ENCODE peak calls at places on chromosomes 6 and 20, in eight cellular contexts. Z is HCT116, C is nephron progenitor cell, A is BJ, V is neural crest cell, K is GM20000, X is left lung, I is Caco-2. Y is an unnamed sample.

GRCh38 chr6:73389854-73390253 is 4.8 kb upstream of the DDX43 start:
- DNase-seq in Z (no peak), C (no peak), A (no peak), V (no peak), K (no peak), X (no peak), I (no peak), Y (no peak)

GRCh38 chr6:117267766-117268534 is 2.6 kb downstream of the VGLL2 start:
- DNase-seq in Z (no peak), C (peak), A (no peak), V (no peak), K (peak), X (no peak), I (no peak), Y (no peak)

GRCh38 chr6:12892201-12892600 is 175.6 kb downstream of the PHACTR1 start:
- DNase-seq in Z (no peak), C (no peak), A (no peak), V (no peak), K (no peak), X (no peak), I (no peak), Y (no peak)

GRCh38 chr6:107458687-107459282 is 579 bp downstream of the PDSS2 start:
- DNase-seq in Z (no peak), C (no peak), A (no peak), V (no peak), K (peak), X (peak), I (peak), Y (no peak)

GRCh38 chr6:10478187-10479040 is 42.7 kb upstream of the GCNT2 start:
- DNase-seq in Z (peak), C (no peak), A (no peak), V (peak), K (peak), X (no peak), I (peak), Y (no peak)

GRCh38 chr6:24504642-24505586 is 10.1 kb downstream of the ALDH5A1 start:
- DNase-seq in Z (no peak), C (no peak), A (no peak), V (no peak), K (no peak), X (peak), I (peak), Y (no peak)

GRCh38 chr6:24905485-24905884 is 30.3 kb downstream of the RIPOR2 start:
- DNase-seq in Z (no peak), C (no peak), A (no peak), V (no peak), K (no peak), X (no peak), I (no peak), Y (no peak)

GRCh38 chr20:17995967-17996819 is 27.4 kb downstream of the MGME1 start:
- DNase-seq in Z (peak), C (no peak), A (peak), V (no peak), K (peak), X (no peak), I (peak), Y (no peak)

GRCh38 chr6:146598785-146599405 is at the start of gene ADGB:
- DNase-seq in Z (no peak), C (peak), A (peak), V (peak), K (no peak), X (peak), I (peak), Y (no peak)

GRCh38 chr20:45919536-45919933 is 7.6 kb upstream of the PLTP start:
- DNase-seq in Z (no peak), C (no peak), A (no peak), V (no peak), K (no peak), X (peak), I (no peak), Y (no peak)

GRCh38 chr6:37048851-37049734 is 43.6 kb downstream of the FGD2 start:
- DNase-seq in Z (no peak), C (no peak), A (peak), V (no peak), K (peak), X (peak), I (no peak), Y (peak)

GRCh38 chr6:168570211-168570610 is 129.2 kb downstream of the SMOC2 start:
- DNase-seq in Z (no peak), C (no peak), A (no peak), V (no peak), K (no peak), X (no peak), I (no peak), Y (no peak)

GRCh38 chr6:4486543-4487319 is 289.5 kb upstream of the CDYL start:
- DNase-seq in Z (no peak), C (no peak), A (no peak), V (no peak), K (no peak), X (no peak), I (no peak), Y (no peak)

GRCh38 chr20:19451591-19452295 is 239.3 kb downstream of the SLC24A3 start:
- DNase-seq in Z (no peak), C (no peak), A (no peak), V (no peak), K (peak), X (no peak), I (no peak), Y (no peak)

GRCh38 chr6:66731310-66731709 is 1024.3 kb upstream of the EYS start:
- DNase-seq in Z (no peak), C (no peak), A (no peak), V (no peak), K (no peak), X (no peak), I (no peak), Y (no peak)

GRCh38 chr6:41374618-41375590 is 39.5 kb downstream of the NCR2 start:
- DNase-seq in Z (no peak), C (peak), A (no peak), V (no peak), K (no peak), X (no peak), I (no peak), Y (no peak)

GRCh38 chr20:46388201-46388836 is 18.1 kb downstream of the ELMO2 start:
- DNase-seq in Z (no peak), C (no peak), A (no peak), V (no peak), K (no peak), X (no peak), I (no peak), Y (no peak)

GRCh38 chr6:112636650-112637260 is 289.6 kb downstream of the RFPL4B start:
- DNase-seq in Z (no peak), C (no peak), A (no peak), V (no peak), K (no peak), X (no peak), I (no peak), Y (peak)

GRCh38 chr6:110295451-110296145 is 62.6 kb downstream of the METTL24 start:
- DNase-seq in Z (no peak), C (no peak), A (no peak), V (no peak), K (no peak), X (no peak), I (no peak), Y (no peak)

GRCh38 chr20:3934628-3935027 is 45.4 kb downstream of the PANK2 start:
- DNase-seq in Z (no peak), C (no peak), A (no peak), V (no peak), K (no peak), X (no peak), I (no peak), Y (no peak)

GRCh38 chr6:128463942-128464341 is 56.5 kb downstream of the PTPRK start:
- DNase-seq in Z (no peak), C (no peak), A (peak), V (no peak), K (no peak), X (no peak), I (no peak), Y (no peak)

GRCh38 chr6:154995241-154996162 is at the start of gene TIAM2:
- DNase-seq in Z (no peak), C (peak), A (no peak), V (peak), K (peak), X (no peak), I (peak), Y (no peak)

GRCh38 chr6:154498340-154498934 is 12.0 kb downstream of the CNKSR3 start:
- DNase-seq in Z (no peak), C (no peak), A (no peak), V (no peak), K (no peak), X (no peak), I (no peak), Y (no peak)

GRCh38 chr20:17647391-17648305 is 34.4 kb downstream of the RRBP1 start:
- DNase-seq in Z (no peak), C (no peak), A (no peak), V (no peak), K (no peak), X (peak), I (no peak), Y (no peak)

GRCh38 chr6:16494781-16495180 is 256.4 kb downstream of the GMPR start:
- DNase-seq in Z (no peak), C (no peak), A (no peak), V (no peak), K (peak), X (no peak), I (no peak), Y (no peak)

GRCh38 chr6:120903836-120904235 is 430.4 kb downstream of the TBC1D32 start:
- DNase-seq in Z (no peak), C (no peak), A (no peak), V (no peak), K (no peak), X (no peak), I (peak), Y (no peak)

GRCh38 chr6:148221580-148221979 is 121.1 kb upstream of the SASH1 start:
- DNase-seq in Z (no peak), C (no peak), A (no peak), V (no peak), K (no peak), X (no peak), I (no peak), Y (no peak)

GRCh38 chr20:13824459-13824858 is 39.6 kb downstream of the NDUFAF5 start:
- DNase-seq in Z (no peak), C (no peak), A (no peak), V (no peak), K (no peak), X (no peak), I (no peak), Y (no peak)

GRCh38 chr6:2731281-2731909 is 19.3 kb downstream of the MYLK4 start:
- DNase-seq in Z (no peak), C (no peak), A (no peak), V (no peak), K (no peak), X (no peak), I (peak), Y (no peak)

GRCh38 chr6:163652328-163652727 is 237.8 kb downstream of the QKI start:
- DNase-seq in Z (no peak), C (no peak), A (no peak), V (no peak), K (no peak), X (no peak), I (no peak), Y (no peak)

GRCh38 chr6:151716446-151717047 is 90.9 kb upstream of the ESR1 start:
- DNase-seq in Z (no peak), C (peak), A (no peak), V (no peak), K (no peak), X (no peak), I (peak), Y (no peak)

GRCh38 chr6:149888113-149888512 is 9.8 kb downstream of the RAET1E start:
- DNase-seq in Z (no peak), C (no peak), A (no peak), V (no peak), K (no peak), X (no peak), I (no peak), Y (no peak)

GRCh38 chr20:59147197-59147596 is 16.4 kb upstream of the ZNF831 start:
- DNase-seq in Z (no peak), C (no peak), A (no peak), V (no peak), K (no peak), X (no peak), I (no peak), Y (no peak)

DNA sequence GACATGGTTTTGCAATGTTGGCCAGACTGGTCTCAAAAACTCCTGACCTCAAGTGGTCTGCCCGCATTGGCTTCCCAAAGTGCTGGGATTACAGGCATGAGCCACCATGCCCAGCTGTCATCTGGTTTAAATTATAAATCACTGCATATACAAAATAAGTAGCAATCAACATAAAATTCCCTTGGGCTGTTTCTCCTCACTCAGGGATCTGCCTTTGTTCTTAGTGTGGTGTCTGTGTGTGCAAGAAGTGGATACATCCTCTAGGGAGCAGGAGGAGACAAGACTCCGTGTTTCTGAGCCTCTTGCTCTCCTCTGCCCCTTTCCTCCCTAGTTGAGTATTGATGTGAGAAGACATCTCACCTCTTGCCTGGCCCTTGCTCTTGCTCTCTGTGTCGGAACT is 65.2 kb upstream of the ADGRF4 start:
- DNase-seq in Z (no peak), C (no peak), A (no peak), V (no peak), K (no peak), X (no peak), I (peak), Y (no peak)
- TF ChIP-seq CTCF in Z (peak), C (no peak), A (no peak), V (no peak), K (peak), X (no peak), I (peak), Y (no peak)

GRCh38 chr20:63520594-63520938 is at the start of gene PPDPF:
- DNase-seq in Z (no peak), C (peak), A (no peak), V (peak), K (peak), X (peak), I (no peak), Y (no peak)
- TF ChIP-seq CTCF in Z (no peak), C (no peak), A (no peak), V (no peak), K (no peak), X (no peak), I (no peak), Y (no peak)

DNA sequence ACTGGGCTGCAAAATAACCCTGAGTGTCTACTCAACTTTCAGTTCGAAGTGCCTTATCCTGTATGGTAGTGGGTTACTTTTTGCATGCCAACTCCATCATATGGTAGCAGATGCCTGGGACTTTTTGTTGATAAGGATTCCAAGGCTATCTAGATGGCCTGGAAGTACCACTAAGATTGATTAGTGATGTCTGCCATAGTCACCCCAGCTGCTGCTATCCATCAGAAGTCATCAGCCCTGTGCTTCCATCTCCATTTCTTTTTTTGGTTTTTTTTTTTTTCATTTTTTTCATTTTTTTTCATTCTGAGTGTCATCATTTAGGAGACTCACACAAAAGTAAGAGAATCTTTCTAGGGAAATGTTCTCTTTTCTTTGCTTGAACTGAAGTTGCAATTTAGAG is 217.4 kb upstream of the PLCB4 start:
- DNase-seq in Z (no peak), C (no peak), A (no peak), V (no peak), K (no peak), X (no peak), I (no peak), Y (no peak)
- TF ChIP-seq CTCF in Z (no peak), C (no peak), A (no peak), V (no peak), K (no peak), X (no peak), I (no peak), Y (no peak)

DNA sequence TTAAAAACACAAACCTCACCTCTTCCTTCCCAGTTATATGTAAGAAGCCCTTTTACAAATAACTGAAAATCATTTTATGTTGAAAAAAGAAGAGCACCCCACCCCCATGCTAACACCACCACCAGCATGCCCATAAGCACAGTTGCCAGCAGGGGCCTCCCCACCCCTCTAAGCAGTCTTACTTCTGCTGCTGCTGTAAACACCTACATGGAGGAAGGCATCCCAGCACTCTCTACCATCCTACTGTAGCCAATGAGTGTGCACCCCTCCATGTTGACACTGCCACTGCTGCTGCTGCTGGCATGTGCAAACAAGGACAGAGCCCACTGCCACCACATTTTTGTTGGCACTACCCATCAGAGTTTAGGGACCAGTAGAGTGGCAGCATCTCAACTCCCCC is 49.6 kb upstream of the PHIP start:
- DNase-seq in Z (no peak), C (no peak), A (no peak), V (no peak), K (no peak), X (no peak), I (peak), Y (no peak)
- TF ChIP-seq CTCF in Z (no peak), C (no peak), A (no peak), V (no peak), K (no peak), X (no peak), I (peak), Y (no peak)

DNA sequence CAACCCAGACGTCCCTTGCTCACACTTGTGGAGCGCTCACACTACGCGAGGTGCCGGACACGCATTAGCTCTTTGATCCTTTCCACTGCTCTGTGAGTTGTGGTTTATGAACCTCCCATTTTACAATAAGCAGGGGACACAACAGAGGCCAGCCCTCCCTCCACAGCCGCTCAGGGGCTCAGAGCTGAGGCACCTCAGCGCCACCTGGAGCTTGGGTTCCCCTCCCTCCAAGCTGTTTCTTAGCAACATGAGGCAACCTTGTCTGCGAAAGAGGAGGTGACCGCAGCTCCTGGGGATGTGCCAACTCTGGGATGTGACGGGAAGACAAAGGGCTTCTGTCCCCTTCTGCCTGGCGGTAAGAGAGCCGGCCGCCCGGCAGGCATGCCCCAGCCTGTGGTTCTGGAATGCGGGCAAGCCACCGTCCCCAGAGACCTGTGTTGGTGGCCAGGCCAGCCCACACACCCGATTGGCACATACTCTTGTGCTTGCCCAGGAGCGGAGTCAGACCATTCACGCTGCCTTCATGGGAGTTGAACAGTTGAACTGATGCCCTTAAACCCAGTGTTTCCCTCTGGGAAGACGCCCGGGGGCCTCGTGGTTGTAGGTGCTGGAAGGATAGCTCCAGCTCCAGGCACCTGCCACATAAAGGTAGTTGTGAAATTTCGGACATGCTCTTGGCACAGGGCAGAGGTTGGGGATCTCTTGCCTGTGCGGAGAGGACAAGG is 44.5 kb downstream of the RBM38 start:
- DNase-seq in Z (peak), C (no peak), A (no peak), V (no peak), K (peak), X (peak), I (peak), Y (no peak)
- TF ChIP-seq CTCF in Z (no peak), C (no peak), A (no peak), V (no peak), K (peak), X (no peak), I (peak), Y (no peak)

GRCh38 chr6:21633511-21634109 is 40.1 kb downstream of the SOX4 start:
- DNase-seq in Z (no peak), C (no peak), A (no peak), V (no peak), K (no peak), X (no peak), I (no peak), Y (no peak)

GRCh38 chr6:21625642-21626041 is 32.1 kb downstream of the SOX4 start:
- DNase-seq in Z (no peak), C (no peak), A (no peak), V (no peak), K (no peak), X (no peak), I (no peak), Y (no peak)

GRCh38 chr6:21626756-21627155 is 33.2 kb downstream of the SOX4 start:
- DNase-seq in Z (no peak), C (no peak), A (no peak), V (no peak), K (no peak), X (no peak), I (no peak), Y (no peak)

DNA sequence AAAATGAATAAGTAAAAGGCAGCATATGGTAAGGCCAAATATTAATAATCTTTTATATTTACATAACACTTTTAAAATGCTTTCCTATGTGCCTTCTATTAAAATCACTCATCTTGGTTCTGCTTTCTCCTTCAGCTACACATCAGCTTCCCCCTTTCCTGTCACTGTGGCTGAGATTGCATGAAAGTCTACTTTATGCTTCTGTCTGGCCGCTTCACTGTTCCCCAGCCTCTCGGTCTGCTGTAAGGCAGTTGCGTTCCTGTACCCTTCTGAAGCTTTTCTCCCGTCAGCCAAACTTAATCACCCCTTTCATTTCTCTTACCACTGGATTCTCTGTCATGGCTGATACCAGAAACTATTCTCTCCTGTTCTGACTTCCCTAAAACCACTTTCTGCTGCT is 34.6 kb downstream of the SOX4 start:
- DNase-seq in Z (no peak), C (no peak), A (no peak), V (no peak), K (no peak), X (no peak), I (no peak), Y (no peak)
- TF ChIP-seq CTCF in Z (no peak), C (no peak), A (no peak), V (no peak), K (no peak), X (no peak), I (no peak), Y (no peak)

DNA sequence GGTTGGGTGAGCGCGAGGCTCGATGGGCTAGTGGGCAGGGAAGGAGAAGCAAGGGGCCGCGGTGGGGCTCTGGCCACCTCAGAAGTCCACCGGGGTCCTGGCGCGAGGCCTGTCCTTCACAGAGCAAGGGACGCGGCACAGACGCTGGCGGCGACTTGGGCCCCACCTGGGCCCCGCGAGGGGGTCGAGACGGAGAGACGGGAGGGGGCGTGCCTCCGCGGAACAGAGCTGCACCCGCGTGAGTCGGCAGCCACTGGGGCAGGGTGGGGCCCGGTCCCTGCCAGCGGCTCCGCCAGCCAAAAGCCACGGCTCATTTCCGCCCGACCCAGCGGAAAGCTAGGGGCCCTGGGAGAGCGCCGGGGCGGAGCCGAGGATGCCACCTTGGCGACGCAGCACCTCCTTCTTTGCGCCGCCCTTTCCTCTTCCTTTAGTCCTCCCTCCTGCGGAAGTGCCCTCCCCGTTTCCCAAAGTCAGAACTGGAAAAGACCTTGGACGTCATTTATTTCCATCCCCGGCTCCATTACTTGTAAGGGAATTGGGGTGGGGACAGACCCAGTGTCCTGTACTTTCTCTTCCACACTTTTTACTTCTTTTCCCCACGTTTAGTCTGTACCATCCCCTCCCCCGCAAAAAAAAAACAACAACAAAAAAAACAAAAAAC is at the start of gene CUL7:
- DNase-seq in Z (peak), C (peak), A (peak), V (peak), K (peak), X (peak), I (peak), Y (peak)
- TF ChIP-seq CTCF in Z (no peak), C (no peak), A (no peak), V (no peak), K (no peak), X (no peak), I (no peak), Y (no peak)